ENCODE peak calls at places on chromosomes 12 and 14, in seven cellular contexts. U is hypothalamus, C is D721Med, Q is RPMI8226, S is DMS153, N is amniotic stem cell, B is MM.1S. O is an unnamed sample.

GRCh38 chr14:51855234-51855633 is 5.2 kb upstream of the GNG2 start:
- DNase-seq in B (no peak), C (no peak), S (no peak), N (peak), U (no peak), Q (no peak), O (no peak)

GRCh38 chr12:13982010-13982409 is 608 bp upstream of the GRIN2B start:
- DNase-seq in C (peak), U (peak), S (no peak), N (no peak), B (no peak), Q (no peak), O (no peak)

GRCh38 chr14:44962573-44963528 is 861 bp downstream of the TOGARAM1 start:
- DNase-seq in U (peak), C (no peak), Q (peak), N (no peak), S (no peak), B (peak), O (peak)

GRCh38 chr14:73234586-73235394 is 2.5 kb upstream of the PAPLN start:
- DNase-seq in Q (no peak), N (no peak), C (no peak), S (no peak), B (no peak), U (no peak), O (no peak)

GRCh38 chr12:82964446-82964845 is 277.7 kb downstream of the TMTC2 start:
- DNase-seq in U (no peak), C (no peak), Q (no peak), S (no peak), N (no peak), B (no peak), O (no peak)

GRCh38 chr14:100298551-100299237 is 7.5 kb downstream of the SLC25A29 start:
- DNase-seq in N (no peak), S (no peak), B (no peak), U (no peak), C (no peak), Q (no peak), O (peak)

GRCh38 chr12:86666311-86666710 is 410.1 kb upstream of the MGAT4C start:
- DNase-seq in U (no peak), C (no peak), Q (no peak), S (no peak), B (no peak), N (no peak), O (no peak)

GRCh38 chr14:64688801-64689200 is 15.4 kb upstream of the PLEKHG3 start:
- DNase-seq in U (no peak), B (no peak), C (no peak), S (no peak), Q (no peak), N (no peak), O (no peak)

GRCh38 chr12:9099552-9100190 is 16.0 kb downstream of the A2M start:
- DNase-seq in Q (no peak), S (no peak), C (no peak), N (no peak), U (no peak), B (no peak), O (no peak)

GRCh38 chr14:29274890-29275651 is 508.5 kb downstream of the FOXG1 start:
- DNase-seq in Q (no peak), U (no peak), N (no peak), C (no peak), S (no peak), B (no peak), O (no peak)

GRCh38 chr12:44193281-44193680 is 357.4 kb downstream of the TMEM117 start:
- DNase-seq in N (no peak), U (no peak), B (no peak), S (no peak), C (no peak), Q (no peak), O (no peak)

GRCh38 chr12:3882896-3883564 is 9.8 kb upstream of the PARP11 start:
- DNase-seq in N (no peak), B (peak), S (no peak), U (no peak), Q (peak), C (no peak), O (peak)

GRCh38 chr12:106040521-106040920 is 98.2 kb downstream of the NUAK1 start:
- DNase-seq in N (no peak), C (no peak), Q (no peak), B (no peak), S (no peak), U (no peak), O (no peak)

GRCh38 chr14:31568671-31569070 is 7.5 kb downstream of the NUBPL start:
- DNase-seq in B (no peak), C (no peak), S (no peak), U (no peak), Q (no peak), N (no peak), O (no peak)

GRCh38 chr12:65139389-65139788 is 18.3 kb upstream of the WIF1 start:
- DNase-seq in B (no peak), C (no peak), Q (no peak), N (no peak), S (no peak), U (no peak), O (no peak)

GRCh38 chr14:105324080-105324778 is 9.7 kb downstream of the PACS2 start:
- DNase-seq in Q (no peak), S (no peak), N (no peak), B (no peak), U (no peak), C (no peak), O (no peak)

GRCh38 chr12:6083606-6084005 is 40.9 kb downstream of the VWF start:
- DNase-seq in S (no peak), B (no peak), Q (no peak), N (no peak), U (no peak), C (no peak), O (no peak)

GRCh38 chr12:83365317-83365716 is 678.6 kb downstream of the TMTC2 start:
- DNase-seq in N (no peak), U (no peak), Q (no peak), S (no peak), C (no peak), B (no peak), O (no peak)

GRCh38 chr12:67280572-67280971 is 11.4 kb downstream of the CAND1 start:
- DNase-seq in Q (no peak), N (no peak), S (no peak), U (no peak), C (no peak), B (no peak), O (no peak)

GRCh38 chr12:113208041-113208934 is 13.0 kb upstream of the TPCN1 start:
- DNase-seq in C (no peak), S (no peak), N (no peak), B (peak), U (peak), Q (peak), O (peak)

GRCh38 chr14:64880382-64881121 is 845 bp upstream of the SPTB start:
- DNase-seq in S (no peak), Q (peak), U (peak), N (no peak), C (peak), B (peak), O (peak)

GRCh38 chr14:38233218-38233617 is 22.7 kb downstream of the CLEC14A start:
- DNase-seq in B (peak), Q (no peak), U (no peak), S (no peak), C (no peak), N (no peak), O (no peak)

GRCh38 chr14:93765032-93765626 is 23.2 kb downstream of the PRIMA1 start:
- DNase-seq in C (no peak), S (peak), Q (no peak), N (no peak), B (no peak), U (no peak), O (no peak)

GRCh38 chr12:91931110-91931509 is 214.5 kb downstream of the BTG1 start:
- DNase-seq in S (no peak), U (no peak), N (no peak), Q (no peak), C (no peak), B (no peak), O (no peak)

GRCh38 chr12:93784339-93785086 is 107.3 kb downstream of the CRADD start:
- DNase-seq in S (no peak), U (no peak), Q (no peak), C (no peak), N (no peak), B (no peak), O (peak)

GRCh38 chr14:99037777-99038176 is 234.2 kb downstream of the BCL11B start:
- DNase-seq in S (no peak), N (no peak), U (no peak), Q (no peak), C (no peak), B (no peak), O (peak)

GRCh38 chr14:100542619-100543205 is 44.5 kb downstream of the BEGAIN start:
- DNase-seq in N (no peak), Q (no peak), U (no peak), S (no peak), C (no peak), B (no peak), O (no peak)

GRCh38 chr12:119589087-119589486 is 4.5 kb upstream of the TMEM233 start:
- DNase-seq in C (no peak), S (no peak), N (no peak), Q (no peak), B (no peak), U (no peak), O (no peak)

GRCh38 chr12:5094550-5094949 is 50.9 kb downstream of the KCNA5 start:
- DNase-seq in C (no peak), U (no peak), Q (no peak), B (no peak), S (no peak), N (no peak), O (no peak)

GRCh38 chr12:47085815-47086252 is 6.1 kb upstream of the AMIGO2 start:
- DNase-seq in U (no peak), N (peak), B (peak), Q (no peak), C (no peak), S (peak), O (no peak)

GRCh38 chr12:62282375-62282774 is 22.2 kb downstream of the USP15 start:
- DNase-seq in S (no peak), Q (no peak), U (no peak), N (no peak), B (no peak), C (no peak), O (no peak)

GRCh38 chr14:67965684-67966083 is 146.1 kb downstream of the RAD51B start:
- DNase-seq in U (no peak), B (no peak), C (no peak), S (no peak), Q (no peak), N (no peak), O (no peak)

GRCh38 chr12:122080149-122081107 is 1.9 kb downstream of the MLXIP start:
- DNase-seq in Q (peak), S (peak), N (peak), U (peak), B (peak), C (no peak), O (no peak)